ENCODE peak calls at places on chromosome 1, in seven cellular contexts. O, B, K, Z, S, R and T are unnamed samples.

GRCh38 chr1:58572691-58573090 is 4.4 kb downstream of the TACSTD2 start:
- DNase-seq in K (no peak), R (no peak), B (no peak), S (no peak), O (no peak), Z (no peak), T (no peak)

GRCh38 chr1:68229927-68230812 is 2.2 kb downstream of the WLS start:
- DNase-seq in B (no peak), S (no peak), R (no peak), O (peak; percentile 33), Z (no peak), K (no peak), T (peak; percentile 21)

GRCh38 chr1:26784886-26785285 is 2.9 kb upstream of the PIGV start:
- DNase-seq in B (no peak), O (no peak), Z (no peak), K (no peak), S (no peak), R (no peak), T (no peak)

GRCh38 chr1:223659711-223660110 is 5.8 kb downstream of the CAPN8 start:
- DNase-seq in S (no peak), O (no peak), R (no peak), K (no peak), B (no peak), Z (no peak), T (no peak)

GRCh38 chr1:62050165-62050564 is 144.5 kb upstream of the L1TD1 start:
- DNase-seq in O (no peak), R (no peak), S (no peak), Z (no peak), B (no peak), K (no peak), T (no peak)

GRCh38 chr1:178150610-178151009 is 56.7 kb downstream of the RASAL2 start:
- DNase-seq in S (no peak), Z (no peak), O (no peak), R (no peak), B (no peak), K (no peak), T (no peak)

GRCh38 chr1:35426097-35426586 is 131.1 kb downstream of the KIAA0319L start:
- DNase-seq in O (no peak), S (no peak), K (no peak), R (no peak), Z (no peak), B (no peak), T (no peak)

GRCh38 chr1:222777463-222777862 is 37.4 kb upstream of the DISP1 start:
- DNase-seq in Z (no peak), O (no peak), K (no peak), S (no peak), R (no peak), B (no peak), T (no peak)

GRCh38 chr1:22500476-22500875 is 48.8 kb downstream of the ZBTB40 start:
- DNase-seq in R (no peak), Z (no peak), O (no peak), B (no peak), S (no peak), K (no peak), T (no peak)

GRCh38 chr1:37656881-37657280 is 22.2 kb upstream of the RSPO1 start:
- DNase-seq in S (peak; percentile 12), B (no peak), O (no peak), R (no peak), K (no peak), Z (no peak), T (no peak)

GRCh38 chr1:198901280-198901679 is 262.4 kb downstream of the PTPRC start:
- DNase-seq in B (no peak), K (no peak), O (no peak), R (no peak), Z (no peak), S (no peak), T (no peak)

GRCh38 chr1:109838838-109839240 is 71.8 kb upstream of the CSF1 start:
- DNase-seq in S (no peak), R (no peak), K (no peak), Z (no peak), O (no peak), B (no peak), T (no peak)

GRCh38 chr1:59180715-59181114 is 116.2 kb upstream of the FGGY start:
- DNase-seq in B (no peak), O (no peak), R (no peak), S (no peak), Z (no peak), K (no peak), T (no peak)

GRCh38 chr1:183319051-183319450 is 99.1 kb downstream of the NMNAT2 start:
- DNase-seq in R (no peak), B (no peak), S (no peak), K (no peak), O (no peak), Z (no peak), T (no peak)

GRCh38 chr1:223500560-223501425 is 107.6 kb downstream of the CCDC185 start:
- DNase-seq in B (no peak), O (no peak), K (no peak), R (no peak), Z (no peak), S (no peak), T (no peak)

GRCh38 chr1:168567007-168567406 is 9.4 kb upstream of the XCL1 start:
- DNase-seq in Z (no peak), R (no peak), O (no peak), K (no peak), B (no peak), S (no peak), T (no peak)

GRCh38 chr1:172443666-172444453 is at the start of gene PIGC:
- DNase-seq in S (peak; percentile 97), O (peak; percentile 90), Z (peak; percentile 77), R (peak; percentile 92), B (peak; percentile 86), K (peak; percentile 86), T (peak; percentile 93)